ENCODE peak calls at places on chromosomes 2 and 18, in six cellular contexts. X is NCI-H2081; K is right cardiac atrium; D is nucleus accumbens; P is AG09309; G is stimulated activated CD4-positive, alpha-beta T cell treated with anti-CD3 and anti-CD28 coated beads, Interleukin-1b, Interleukin-23, amount 100 ng/mL, for 4 hours. C is an unnamed sample.

GRCh38 chr18:13800505-13801259 is 23.3 kb upstream of the MC5R start:
- DNase-seq in X (peak), K (peak), D (no peak), P (no peak), G (peak), C (peak)

GRCh38 chr18:79923896-79924585 is 27.4 kb downstream of the SLC66A2 start:
- DNase-seq in X (no peak), K (no peak), D (no peak), P (no peak), G (no peak), C (no peak)

GRCh38 chr2:168456526-168457176 is 579 bp downstream of the CERS6 start:
- DNase-seq in X (peak), K (peak), D (peak), P (no peak), G (peak), C (peak)

GRCh38 chr2:206083602-206084467 is 2.1 kb downstream of the INO80D start:
- DNase-seq in X (no peak), K (no peak), D (no peak), P (no peak), G (no peak), C (peak)

GRCh38 chr2:163812926-163813520 is 77.2 kb upstream of the FIGN start:
- DNase-seq in X (no peak), K (no peak), D (no peak), P (no peak), G (no peak), C (no peak)

GRCh38 chr18:79911871-79912270 is 39.6 kb downstream of the SLC66A2 start:
- DNase-seq in X (no peak), K (no peak), D (no peak), P (no peak), G (no peak), C (no peak)

GRCh38 chr2:47070920-47071824 is 83.9 kb downstream of the STPG4 start:
- DNase-seq in X (no peak), K (peak), D (no peak), P (peak), G (no peak), C (peak)

GRCh38 chr18:22324191-22325131 is 93.3 kb downstream of the CTAGE1 start:
- DNase-seq in X (no peak), K (peak), D (no peak), P (no peak), G (no peak), C (no peak)

GRCh38 chr2:200086911-200087310 is 131.5 kb downstream of the MAIP1 start:
- DNase-seq in X (no peak), K (no peak), D (no peak), P (no peak), G (no peak), C (no peak)

GRCh38 chr18:24112874-24113615 is 25.8 kb upstream of the CABYR start:
- DNase-seq in X (no peak), K (no peak), D (no peak), P (no peak), G (no peak), C (peak)

GRCh38 chr2:68877079-68877772 is 6.0 kb upstream of the BMP10 start:
- DNase-seq in X (no peak), K (peak), D (no peak), P (no peak), G (no peak), C (no peak)

GRCh38 chr2:51013060-51013746 is 18.7 kb downstream of the NRXN1 start:
- DNase-seq in X (peak), K (no peak), D (no peak), P (no peak), G (no peak), C (no peak)

GRCh38 chr2:86290596-86291327 is 46.7 kb downstream of the REEP1 start:
- DNase-seq in X (no peak), K (no peak), D (no peak), P (no peak), G (no peak), C (no peak)

GRCh38 chr2:9191044-9191481 is 15.5 kb upstream of the ASAP2 start:
- DNase-seq in X (no peak), K (peak), D (peak), P (peak), G (no peak), C (no peak)

GRCh38 chr2:82994186-82994585 is 1464.9 kb downstream of the SUCLG1 start:
- DNase-seq in X (no peak), K (no peak), D (no peak), P (no peak), G (no peak), C (no peak)

GRCh38 chr2:30514134-30514860 is 67.3 kb downstream of the LCLAT1 start:
- DNase-seq in X (no peak), K (no peak), D (no peak), P (no peak), G (no peak), C (no peak)

GRCh38 chr18:77000527-77000926 is 132.1 kb downstream of the MBP start:
- DNase-seq in X (peak), K (peak), D (peak), P (no peak), G (peak), C (peak)

GRCh38 chr2:105274046-105274445 is 32.5 kb downstream of the GPR45 start:
- DNase-seq in X (no peak), K (no peak), D (no peak), P (no peak), G (no peak), C (no peak)